ENCODE peak calls at places on chromosome 19, in ten cellular contexts. H is activated CD4-positive, alpha-beta T cell treated with anti-CD3 and anti-CD28 coated beads, Interleukin-2, amount 50 U/mL, for 1 hour; J is neural crest cell; S is activated T-helper 1 cell treated with anti-CD3 and anti-CD28 coated beads, Interleukin-12 subunit alpha, Interleukin-12 subunit beta, Interleukin-2, Interleukin-4 antibody, amounts not matched to agents 30 ng/mL and 10 ng/mL and 1 ng/mL, durations not matched to agents 14 hours and 24 hours and 36 hours; T is OCI-LY7; D is choroid plexus epithelial cell; F is posterior cingulate gyrus; O is stimulated activated CD4-positive, alpha-beta T cell treated with anti-CD3 and anti-CD28 coated beads, Interleukin-2, amount 100 ng/mL, for 48 hours; K is heart right ventricle; E is iPS-NIHi11. A is an unnamed sample.

GRCh38 chr19:54431255-54431838 is 16.1 kb downstream of the TTYH1 start:
- DNase-seq in K (no peak), J (no peak), F (no peak), D (peak), S (no peak), T (no peak), E (peak), H (no peak), O (no peak), A (peak)

GRCh38 chr19:2394669-2395292 is 32.6 kb downstream of the TIMM13 start:
- DNase-seq in K (no peak), H (no peak), O (no peak), S (no peak), T (no peak), D (no peak), F (no peak), J (no peak), E (no peak), A (no peak)

GRCh38 chr19:3822683-3823344 is 36.6 kb upstream of the MATK start:
- DNase-seq in H (no peak), D (no peak), T (no peak), E (no peak), F (no peak), S (no peak), O (no peak), J (no peak), K (no peak), A (no peak)

GRCh38 chr19:40629346-40629745 is 28.2 kb downstream of the LTBP4 start:
- DNase-seq in J (no peak), F (no peak), T (no peak), E (no peak), K (no peak), S (no peak), O (no peak), D (no peak), H (no peak), A (no peak)

GRCh38 chr19:30651066-30651465 is 278.9 kb downstream of the ZNF536 start:
- DNase-seq in E (no peak), H (no peak), T (no peak), O (no peak), D (no peak), J (no peak), S (no peak), F (no peak), K (no peak), A (no peak)

GRCh38 chr19:49148784-49149651 is 6.2 kb downstream of the HRC start:
- DNase-seq in J (peak), O (peak), K (peak), H (peak), F (peak), S (peak), D (peak), T (peak), E (peak), A (peak)

GRCh38 chr19:53792721-53793433 is 31.2 kb downstream of the NLRP12 start:
- DNase-seq in H (peak), D (peak), F (peak), S (peak), E (peak), J (peak), T (peak), O (peak), K (peak), A (peak)

GRCh38 chr19:47187023-47187655 is 43.9 kb downstream of the BBC3 start:
- DNase-seq in E (no peak), T (no peak), S (no peak), O (no peak), K (no peak), H (no peak), D (no peak), J (no peak), F (no peak), A (no peak)

GRCh38 chr19:19054315-19054938 is 9.4 kb upstream of the SLC25A42 start:
- DNase-seq in E (no peak), K (no peak), S (no peak), T (no peak), F (no peak), J (no peak), H (no peak), D (no peak), O (no peak), A (no peak)

GRCh38 chr19:5627395-5627904 is 4.6 kb downstream of the SAFB start:
- DNase-seq in E (no peak), J (peak), K (peak), O (peak), H (no peak), T (peak), F (no peak), D (peak), S (no peak), A (peak)

GRCh38 chr19:6773323-6773931 is 919 bp downstream of the VAV1 start:
- DNase-seq in K (no peak), H (no peak), D (no peak), S (peak), E (no peak), F (no peak), T (peak), J (no peak), O (peak), A (no peak)

GRCh38 chr19:7904074-7905020 is 670 bp downstream of the MAP2K7 start:
- DNase-seq in K (no peak), F (no peak), O (no peak), S (peak), D (no peak), J (no peak), T (peak), E (peak), H (peak), A (peak)

GRCh38 chr19:2089001-2089711 is 7.0 kb downstream of the MOB3A start:
- DNase-seq in E (no peak), S (no peak), F (no peak), J (no peak), T (peak), D (peak), K (no peak), O (no peak), H (no peak), A (no peak)

GRCh38 chr19:944171-944567 is 18.3 kb downstream of the ARID3A start:
- DNase-seq in F (no peak), K (no peak), T (no peak), J (no peak), H (no peak), E (no peak), S (no peak), D (no peak), O (no peak), A (no peak)

GRCh38 chr19:1247747-1248453 is 483 bp upstream of the MIDN start:
- DNase-seq in S (peak), T (no peak), K (peak), E (no peak), J (no peak), H (peak), O (peak), D (peak), F (no peak), A (no peak)

GRCh38 chr19:491146-491741 is 5.0 kb upstream of the MADCAM1 start:
- DNase-seq in O (no peak), K (no peak), J (no peak), T (peak), S (no peak), F (no peak), D (peak), E (no peak), H (no peak), A (peak)

GRCh38 chr19:40803857-40804782 is 5.1 kb downstream of the EGLN2 start:
- DNase-seq in S (peak), D (no peak), T (peak), J (no peak), O (no peak), K (peak), H (peak), F (no peak), E (no peak), A (no peak)